ENCODE peak calls at places on chromosomes 12 and 14, in seven cellular contexts. One of them, this sample, is unnamed.
A peak's percentile ranks its signal among the peaks of the same experiment; 100 is the strongest.

GRCh38 chr12:100123316-100124095 is 19.2 kb downstream of the BLTP3B start:
- DNase-seq in MM.1S: no peak
- DNase-seq in WERI-Rb-1: no peak
- DNase-seq in heart right ventricle: no peak
- DNase-seq in tibial artery: no peak
- DNase-seq in upper lobe of left lung: no peak
- DNase-seq in fibroblast of lung: peak; percentile 21
- DNase-seq in this sample: no peak

GRCh38 chr12:109452489-109452888 is 24.6 kb downstream of the KCTD10 start:
- DNase-seq in WERI-Rb-1: no peak
- DNase-seq in fibroblast of lung: no peak
- DNase-seq in upper lobe of left lung: no peak
- DNase-seq in MM.1S: no peak
- DNase-seq in heart right ventricle: no peak
- DNase-seq in tibial artery: no peak
- DNase-seq in this sample: no peak

GRCh38 chr14:31568151-31568550 is 6.9 kb downstream of the NUBPL start:
- DNase-seq in tibial artery: no peak
- DNase-seq in fibroblast of lung: peak; percentile 15
- DNase-seq in MM.1S: no peak
- DNase-seq in heart right ventricle: no peak
- DNase-seq in WERI-Rb-1: no peak
- DNase-seq in upper lobe of left lung: no peak
- DNase-seq in this sample: no peak

GRCh38 chr14:52351561-52352491 is 37.7 kb downstream of the PTGER2 start:
- DNase-seq in fibroblast of lung: peak; percentile 76
- DNase-seq in tibial artery: no peak
- DNase-seq in heart right ventricle: no peak
- DNase-seq in upper lobe of left lung: no peak
- DNase-seq in WERI-Rb-1: no peak
- DNase-seq in MM.1S: no peak
- DNase-seq in this sample: no peak

GRCh38 chr14:64340560-64341196 is 46.5 kb upstream of the ESR2 start:
- DNase-seq in tibial artery: no peak
- DNase-seq in heart right ventricle: no peak
- DNase-seq in WERI-Rb-1: no peak
- DNase-seq in fibroblast of lung: no peak
- DNase-seq in MM.1S: no peak
- DNase-seq in upper lobe of left lung: no peak
- DNase-seq in this sample: no peak

GRCh38 chr12:10966314-10966713 is 20.4 kb downstream of the TAS2R50 start:
- DNase-seq in tibial artery: no peak
- DNase-seq in heart right ventricle: no peak
- DNase-seq in MM.1S: no peak
- DNase-seq in upper lobe of left lung: no peak
- DNase-seq in fibroblast of lung: no peak
- DNase-seq in WERI-Rb-1: no peak
- DNase-seq in this sample: no peak

GRCh38 chr14:21525571-21525970 is 575 bp downstream of the SALL2 start:
- DNase-seq in tibial artery: no peak
- DNase-seq in WERI-Rb-1: peak; percentile 75
- DNase-seq in fibroblast of lung: peak; percentile 42
- DNase-seq in upper lobe of left lung: no peak
- DNase-seq in MM.1S: no peak
- DNase-seq in heart right ventricle: no peak
- DNase-seq in this sample: no peak

GRCh38 chr14:24928501-24928900 is 121.4 kb downstream of the STXBP6 start:
- DNase-seq in WERI-Rb-1: no peak
- DNase-seq in fibroblast of lung: peak; percentile 12
- DNase-seq in MM.1S: no peak
- DNase-seq in upper lobe of left lung: no peak
- DNase-seq in heart right ventricle: no peak
- DNase-seq in tibial artery: no peak
- DNase-seq in this sample: no peak

GRCh38 chr12:109393437-109394345 is 46.0 kb downstream of the MYO1H start:
- DNase-seq in WERI-Rb-1: peak; percentile 62
- DNase-seq in heart right ventricle: no peak
- DNase-seq in fibroblast of lung: peak; percentile 34
- DNase-seq in MM.1S: peak; percentile 58
- DNase-seq in upper lobe of left lung: peak; percentile 38
- DNase-seq in tibial artery: no peak
- DNase-seq in this sample: no peak

GRCh38 chr14:103149847-103150246 is 26.6 kb downstream of the TNFAIP2 start:
- DNase-seq in MM.1S: no peak
- DNase-seq in fibroblast of lung: no peak
- DNase-seq in WERI-Rb-1: no peak
- DNase-seq in heart right ventricle: no peak
- DNase-seq in upper lobe of left lung: no peak
- DNase-seq in tibial artery: no peak
- DNase-seq in this sample: no peak

GRCh38 chr12:46214668-46215429 is 54.0 kb downstream of the SLC38A1 start:
- DNase-seq in heart right ventricle: no peak
- DNase-seq in WERI-Rb-1: no peak
- DNase-seq in MM.1S: peak; percentile 94
- DNase-seq in tibial artery: no peak
- DNase-seq in upper lobe of left lung: peak; percentile 57
- DNase-seq in fibroblast of lung: peak; percentile 25
- DNase-seq in this sample: no peak

GRCh38 chr12:19771858-19772257 is 332.6 kb downstream of the AEBP2 start:
- DNase-seq in tibial artery: no peak
- DNase-seq in WERI-Rb-1: no peak
- DNase-seq in heart right ventricle: no peak
- DNase-seq in fibroblast of lung: peak; percentile 98
- DNase-seq in MM.1S: no peak
- DNase-seq in upper lobe of left lung: no peak
- DNase-seq in this sample: no peak

GRCh38 chr12:56645201-56645716 is 525 bp downstream of the ATP5F1B start:
- DNase-seq in fibroblast of lung: no peak
- DNase-seq in WERI-Rb-1: no peak
- DNase-seq in upper lobe of left lung: no peak
- DNase-seq in heart right ventricle: no peak
- DNase-seq in tibial artery: peak; percentile 34
- DNase-seq in MM.1S: peak; percentile 25
- DNase-seq in this sample: no peak

GRCh38 chr12:48977290-48978281 is 536 bp upstream of the WNT1 start:
- DNase-seq in heart right ventricle: peak; percentile 78
- DNase-seq in upper lobe of left lung: peak; percentile 47
- DNase-seq in WERI-Rb-1: peak; percentile 79
- DNase-seq in MM.1S: peak; percentile 65
- DNase-seq in tibial artery: no peak
- DNase-seq in fibroblast of lung: peak; percentile 59
- DNase-seq in this sample: no peak

GRCh38 chr12:7369274-7369729 is 65.4 kb downstream of the ACSM4 start:
- DNase-seq in WERI-Rb-1: no peak
- DNase-seq in upper lobe of left lung: no peak
- DNase-seq in tibial artery: no peak
- DNase-seq in fibroblast of lung: no peak
- DNase-seq in heart right ventricle: peak; percentile 62
- DNase-seq in MM.1S: no peak
- DNase-seq in this sample: no peak

GRCh38 chr12:109150124-109150640 is 33.8 kb downstream of the ACACB start:
- DNase-seq in WERI-Rb-1: no peak
- DNase-seq in MM.1S: no peak
- DNase-seq in upper lobe of left lung: no peak
- DNase-seq in fibroblast of lung: no peak
- DNase-seq in tibial artery: no peak
- DNase-seq in heart right ventricle: no peak
- DNase-seq in this sample: no peak

GRCh38 chr14:72745546-72745945 is 148.4 kb downstream of the DPF3 start:
- DNase-seq in tibial artery: no peak
- DNase-seq in upper lobe of left lung: no peak
- DNase-seq in MM.1S: no peak
- DNase-seq in fibroblast of lung: peak; percentile 91
- DNase-seq in heart right ventricle: no peak
- DNase-seq in WERI-Rb-1: no peak
- DNase-seq in this sample: no peak

GRCh38 chr12:104673294-104674062 is 216.7 kb downstream of the CHST11 start:
- DNase-seq in MM.1S: no peak
- DNase-seq in upper lobe of left lung: no peak
- DNase-seq in WERI-Rb-1: no peak
- DNase-seq in heart right ventricle: no peak
- DNase-seq in fibroblast of lung: no peak
- DNase-seq in tibial artery: peak; percentile 49
- DNase-seq in this sample: no peak

GRCh38 chr12:130338794-130339601 is 1.3 kb downstream of the PIWIL1 start:
- DNase-seq in fibroblast of lung: no peak
- DNase-seq in MM.1S: no peak
- DNase-seq in WERI-Rb-1: no peak
- DNase-seq in upper lobe of left lung: no peak
- DNase-seq in tibial artery: no peak
- DNase-seq in heart right ventricle: no peak
- DNase-seq in this sample: no peak

DNA sequence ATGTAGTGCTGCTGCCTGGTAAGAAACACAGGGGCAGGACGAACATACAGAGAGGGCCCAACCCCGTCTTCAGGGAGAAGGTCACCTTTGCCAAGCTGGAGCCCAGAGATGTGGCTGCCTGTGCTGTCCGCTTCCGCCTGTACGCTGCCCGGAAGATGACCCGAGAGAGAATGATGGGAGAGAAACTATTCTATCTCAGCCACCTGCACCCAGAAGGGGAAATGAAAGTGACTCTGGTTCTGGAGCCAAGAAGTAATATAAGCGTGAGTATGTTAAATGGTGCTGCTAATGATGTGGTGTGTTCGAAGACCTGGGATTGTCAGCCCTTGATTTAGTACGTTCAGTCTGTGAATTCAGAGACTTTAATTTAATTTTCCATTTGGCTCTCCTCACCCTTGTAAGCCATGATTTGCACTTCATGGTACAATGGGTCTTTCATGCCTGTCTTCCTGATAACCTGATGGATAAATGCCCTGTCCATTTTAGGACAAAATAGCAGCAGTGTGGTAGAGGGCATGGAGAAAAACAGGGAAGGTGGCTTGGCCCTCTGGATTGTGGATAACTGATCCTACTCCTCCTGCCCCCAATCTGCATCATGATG is 318.9 kb downstream of the SNAPC1 start:
- DNase-seq in tibial artery: no peak
- DNase-seq in heart right ventricle: no peak
- DNase-seq in MM.1S: peak; percentile 54
- DNase-seq in fibroblast of lung: no peak
- DNase-seq in WERI-Rb-1: no peak
- DNase-seq in upper lobe of left lung: no peak
- DNase-seq in this sample: no peak
- H3K4me3 ChIP-seq in tibial artery: no peak overlapping the region
- H3K4me3 ChIP-seq in heart right ventricle: no peak overlapping the region
- H3K4me3 ChIP-seq in MM.1S: no peak overlapping the region
- H3K4me3 ChIP-seq in fibroblast of lung: no peak overlapping the region
- H3K4me3 ChIP-seq in WERI-Rb-1: no peak overlapping the region
- H3K4me3 ChIP-seq in upper lobe of left lung: no peak overlapping the region
- H3K4me3 ChIP-seq in this sample: no peak overlapping the region

DNA sequence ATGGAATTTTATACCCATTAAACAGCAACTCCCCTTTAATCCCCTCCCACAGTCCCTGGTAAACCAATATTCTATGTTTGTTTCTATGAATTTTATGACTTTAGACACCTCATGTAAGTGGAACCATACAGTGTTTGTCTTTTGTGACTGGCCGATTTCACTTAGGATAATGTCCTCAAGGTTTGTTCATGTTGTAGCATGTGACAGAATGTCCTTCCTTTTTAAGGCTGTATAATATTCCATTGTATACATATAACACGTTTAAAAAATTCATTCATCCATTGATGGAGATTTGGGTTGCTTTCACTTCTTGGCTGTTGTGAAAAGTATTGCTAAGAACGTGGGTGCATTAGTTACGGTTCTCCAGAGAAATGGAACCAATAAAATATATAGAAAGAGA is 40.2 kb downstream of the ARF6 start:
- DNase-seq in upper lobe of left lung: no peak
- DNase-seq in MM.1S: no peak
- DNase-seq in fibroblast of lung: no peak
- DNase-seq in WERI-Rb-1: no peak
- DNase-seq in tibial artery: no peak
- DNase-seq in heart right ventricle: no peak
- DNase-seq in this sample: no peak
- H3K27me3 ChIP-seq in upper lobe of left lung: no peaks in the 10 kb centered on the region
- H3K27me3 ChIP-seq in MM.1S: no peaks in the 10 kb centered on the region
- H3K27me3 ChIP-seq in fibroblast of lung: no peaks in the 10 kb centered on the region
- H3K27me3 ChIP-seq in WERI-Rb-1: no peaks in the 10 kb centered on the region
- H3K27me3 ChIP-seq in tibial artery: no peaks in the 10 kb centered on the region
- H3K27me3 ChIP-seq in heart right ventricle: no peaks in the 10 kb centered on the region
- H3K27me3 ChIP-seq in this sample: no peaks in the 10 kb centered on the region

DNA sequence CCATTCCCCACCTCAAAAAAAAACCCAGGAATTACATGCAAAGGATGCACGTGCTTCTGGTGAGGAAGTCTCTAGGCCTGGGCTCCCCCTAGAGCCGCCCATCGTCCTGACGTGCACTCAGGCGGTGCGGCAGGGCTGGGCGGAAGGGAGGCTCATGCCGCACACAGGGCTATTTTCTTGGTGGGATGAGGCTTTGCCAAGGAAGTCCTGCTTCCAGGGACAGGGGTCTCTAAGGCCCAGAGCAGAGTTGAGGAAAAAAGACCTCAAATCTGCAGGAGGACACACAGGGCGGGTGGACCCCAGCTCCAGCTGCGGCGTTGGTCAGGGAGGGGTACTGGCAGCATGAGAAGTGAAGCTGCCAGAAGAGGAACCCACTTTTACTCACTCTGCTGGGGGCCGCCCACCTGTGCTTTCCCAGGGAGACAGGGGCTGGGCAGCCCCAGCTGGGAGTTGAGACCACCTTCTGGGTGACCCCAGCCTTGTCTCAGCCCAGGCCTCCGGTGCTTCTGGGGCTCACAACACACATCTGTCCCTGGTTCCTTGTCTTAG is 4.2 kb downstream of the RHOF start:
- DNase-seq in WERI-Rb-1: no peak
- DNase-seq in fibroblast of lung: no peak
- DNase-seq in heart right ventricle: no peak
- DNase-seq in upper lobe of left lung: no peak
- DNase-seq in tibial artery: no peak
- DNase-seq in MM.1S: no peak
- DNase-seq in this sample: no peak
- H3K4me3 ChIP-seq in WERI-Rb-1: no peak overlapping the region
- H3K4me3 ChIP-seq in fibroblast of lung: no peak overlapping the region
- H3K4me3 ChIP-seq in heart right ventricle: peak overlapping the region; percentile 72
- H3K4me3 ChIP-seq in upper lobe of left lung: peak overlapping the region; percentile 24
- H3K4me3 ChIP-seq in tibial artery: no peak overlapping the region
- H3K4me3 ChIP-seq in MM.1S: no peak overlapping the region
- H3K4me3 ChIP-seq in this sample: peak overlapping the region; percentile 13

GRCh38 chr14:92888896-92889295 is 34.1 kb upstream of the CHGA start:
- DNase-seq in heart right ventricle: no peak
- DNase-seq in WERI-Rb-1: no peak
- DNase-seq in MM.1S: no peak
- DNase-seq in tibial artery: no peak
- DNase-seq in fibroblast of lung: no peak
- DNase-seq in upper lobe of left lung: no peak
- DNase-seq in this sample: no peak

GRCh38 chr14:92895352-92895878 is 27.5 kb upstream of the CHGA start:
- DNase-seq in fibroblast of lung: no peak
- DNase-seq in heart right ventricle: no peak
- DNase-seq in upper lobe of left lung: no peak
- DNase-seq in tibial artery: no peak
- DNase-seq in MM.1S: no peak
- DNase-seq in WERI-Rb-1: no peak
- DNase-seq in this sample: no peak

GRCh38 chr14:92887157-92887556 is 35.8 kb upstream of the CHGA start:
- DNase-seq in heart right ventricle: no peak
- DNase-seq in MM.1S: no peak
- DNase-seq in fibroblast of lung: no peak
- DNase-seq in upper lobe of left lung: no peak
- DNase-seq in tibial artery: no peak
- DNase-seq in WERI-Rb-1: no peak
- DNase-seq in this sample: no peak

GRCh38 chr14:92892589-92892988 is 30.4 kb upstream of the CHGA start:
- DNase-seq in WERI-Rb-1: no peak
- DNase-seq in upper lobe of left lung: no peak
- DNase-seq in tibial artery: no peak
- DNase-seq in MM.1S: no peak
- DNase-seq in heart right ventricle: no peak
- DNase-seq in fibroblast of lung: no peak
- DNase-seq in this sample: no peak

GRCh38 chr14:92890830-92891598 is 31.9 kb upstream of the CHGA start:
- DNase-seq in upper lobe of left lung: no peak
- DNase-seq in heart right ventricle: no peak
- DNase-seq in fibroblast of lung: no peak
- DNase-seq in MM.1S: no peak
- DNase-seq in tibial artery: no peak
- DNase-seq in WERI-Rb-1: no peak
- DNase-seq in this sample: no peak
- H3K27me3 ChIP-seq in upper lobe of left lung: no peaks in the 10 kb centered on the region
- H3K27me3 ChIP-seq in heart right ventricle: no peaks in the 10 kb centered on the region
- H3K27me3 ChIP-seq in fibroblast of lung: no peaks in the 10 kb centered on the region
- H3K27me3 ChIP-seq in MM.1S: no peaks in the 10 kb centered on the region
- H3K27me3 ChIP-seq in tibial artery: no peaks in the 10 kb centered on the region
- H3K27me3 ChIP-seq in WERI-Rb-1: no peaks in the 10 kb centered on the region
- H3K27me3 ChIP-seq in this sample: no peaks in the 10 kb centered on the region

This sample was measured in esophagus squamous epithelium.